ENCODE peak calls at places on chromosomes 12 and 14, in five cellular contexts. One of them, this sample, is unnamed.
A peak's percentile ranks its signal among the peaks of the same experiment; 100 is the strongest.

GRCh38 chr14:88352299-88353097 is 29.4 kb upstream of the KCNK10 start:
- DNase-seq in fibroblast of lung: no peak
- DNase-seq in H9: no peak
- DNase-seq in mesenchymal stem cell: no peak
- DNase-seq in neuronal stem cell: no peak
- DNase-seq in this sample: peak; percentile 22

GRCh38 chr14:92759300-92759678 is 10.9 kb upstream of the LGMN start:
- DNase-seq in fibroblast of lung: no peak
- DNase-seq in H9: peak; percentile 29
- DNase-seq in mesenchymal stem cell: peak; percentile 26
- DNase-seq in neuronal stem cell: no peak
- DNase-seq in this sample: no peak

GRCh38 chr12:109268896-109269295 is 40.2 kb downstream of the FOXN4 start:
- DNase-seq in fibroblast of lung: no peak
- DNase-seq in H9: no peak
- DNase-seq in mesenchymal stem cell: no peak
- DNase-seq in neuronal stem cell: no peak
- DNase-seq in this sample: no peak

GRCh38 chr12:76652402-76652801 is 92.8 kb upstream of the OSBPL8 start:
- DNase-seq in fibroblast of lung: no peak
- DNase-seq in H9: no peak
- DNase-seq in mesenchymal stem cell: no peak
- DNase-seq in neuronal stem cell: no peak
- DNase-seq in this sample: no peak

GRCh38 chr12:50564240-50564947 is 59.6 kb downstream of the DIP2B start:
- DNase-seq in fibroblast of lung: peak; percentile 56
- DNase-seq in H9: no peak
- DNase-seq in mesenchymal stem cell: no peak
- DNase-seq in neuronal stem cell: no peak
- DNase-seq in this sample: no peak

GRCh38 chr12:98698603-98699463 is 53.7 kb downstream of the APAF1 start:
- DNase-seq in fibroblast of lung: peak; percentile 71
- DNase-seq in H9: no peak
- DNase-seq in mesenchymal stem cell: peak; percentile 61
- DNase-seq in neuronal stem cell: peak; percentile 37
- DNase-seq in this sample: peak; percentile 40

GRCh38 chr14:28321475-28322244 is 444.9 kb upstream of the FOXG1 start:
- DNase-seq in fibroblast of lung: no peak
- DNase-seq in H9: no peak
- DNase-seq in mesenchymal stem cell: no peak
- DNase-seq in neuronal stem cell: no peak
- DNase-seq in this sample: peak; percentile 57

GRCh38 chr14:93332032-93332852 is 594 bp downstream of the BTBD7 start:
- DNase-seq in fibroblast of lung: peak; percentile 28
- DNase-seq in H9: no peak
- DNase-seq in mesenchymal stem cell: peak; percentile 68
- DNase-seq in neuronal stem cell: peak; percentile 61
- DNase-seq in this sample: peak; percentile 25

GRCh38 chr14:22814945-22815713 is at the start of gene SLC7A7:
- DNase-seq in fibroblast of lung: peak; percentile 34
- DNase-seq in H9: peak; percentile 38
- DNase-seq in mesenchymal stem cell: peak; percentile 45
- DNase-seq in neuronal stem cell: no peak
- DNase-seq in this sample: no peak

GRCh38 chr14:24992624-24993360 is 57.2 kb downstream of the STXBP6 start:
- DNase-seq in fibroblast of lung: no peak
- DNase-seq in H9: no peak
- DNase-seq in mesenchymal stem cell: no peak
- DNase-seq in neuronal stem cell: no peak
- DNase-seq in this sample: no peak

GRCh38 chr14:77478796-77479195 is 19.8 kb downstream of the ISM2 start:
- DNase-seq in fibroblast of lung: no peak
- DNase-seq in H9: no peak
- DNase-seq in mesenchymal stem cell: no peak
- DNase-seq in neuronal stem cell: no peak
- DNase-seq in this sample: no peak

GRCh38 chr12:42978718-42979117 is 389.2 kb upstream of the PRICKLE1 start:
- DNase-seq in fibroblast of lung: no peak
- DNase-seq in H9: no peak
- DNase-seq in mesenchymal stem cell: no peak
- DNase-seq in neuronal stem cell: no peak
- DNase-seq in this sample: no peak

GRCh38 chr14:92990456-92991430 is 67.8 kb downstream of the CHGA start:
- DNase-seq in fibroblast of lung: no peak
- DNase-seq in H9: no peak
- DNase-seq in mesenchymal stem cell: no peak
- DNase-seq in neuronal stem cell: peak; percentile 6
- DNase-seq in this sample: no peak

GRCh38 chr12:24709201-24709600 is 239.7 kb downstream of the BCAT1 start:
- DNase-seq in fibroblast of lung: peak; percentile 14
- DNase-seq in H9: no peak
- DNase-seq in mesenchymal stem cell: peak; percentile 48
- DNase-seq in neuronal stem cell: no peak
- DNase-seq in this sample: peak; percentile 25

GRCh38 chr12:104986022-104986941 is at the start of gene NOPCHAP1:
- DNase-seq in fibroblast of lung: peak; percentile 78
- DNase-seq in H9: peak; percentile 96
- DNase-seq in mesenchymal stem cell: peak; percentile 91
- DNase-seq in neuronal stem cell: peak; percentile 85
- DNase-seq in this sample: peak; percentile 69

GRCh38 chr12:104263026-104263425 is 40.5 kb upstream of the EID3 start:
- DNase-seq in fibroblast of lung: no peak
- DNase-seq in H9: no peak
- DNase-seq in mesenchymal stem cell: no peak
- DNase-seq in neuronal stem cell: no peak
- DNase-seq in this sample: no peak

GRCh38 chr12:91182664-91183455 is at the start of gene DCN:
- DNase-seq in fibroblast of lung: peak; percentile 82
- DNase-seq in H9: no peak
- DNase-seq in mesenchymal stem cell: no peak
- DNase-seq in neuronal stem cell: no peak
- DNase-seq in this sample: peak; percentile 59

GRCh38 chr12:17361224-17361623 is 728.8 kb downstream of the RERGL start:
- DNase-seq in fibroblast of lung: no peak
- DNase-seq in H9: no peak
- DNase-seq in mesenchymal stem cell: no peak
- DNase-seq in neuronal stem cell: no peak
- DNase-seq in this sample: no peak

GRCh38 chr14:25759251-25759650 is 709.3 kb upstream of the STXBP6 start:
- DNase-seq in fibroblast of lung: no peak
- DNase-seq in H9: no peak
- DNase-seq in mesenchymal stem cell: no peak
- DNase-seq in neuronal stem cell: no peak
- DNase-seq in this sample: no peak

GRCh38 chr14:59483360-59483759 is 848 bp downstream of the L3HYPDH start:
- DNase-seq in fibroblast of lung: peak; percentile 58
- DNase-seq in H9: no peak
- DNase-seq in mesenchymal stem cell: peak; percentile 78
- DNase-seq in neuronal stem cell: no peak
- DNase-seq in this sample: peak; percentile 88

GRCh38 chr12:8609061-8609570 is 3.5 kb downstream of the AICDA start:
- DNase-seq in fibroblast of lung: peak; percentile 60
- DNase-seq in H9: peak; percentile 50
- DNase-seq in mesenchymal stem cell: peak; percentile 47
- DNase-seq in neuronal stem cell: peak; percentile 21
- DNase-seq in this sample: peak; percentile 33

GRCh38 chr14:102539544-102540309 is 30.2 kb upstream of the ANKRD9 start:
- DNase-seq in fibroblast of lung: peak; percentile 76
- DNase-seq in H9: no peak
- DNase-seq in mesenchymal stem cell: no peak
- DNase-seq in neuronal stem cell: no peak
- DNase-seq in this sample: peak; percentile 49

GRCh38 chr12:51318846-51319570 is 5.0 kb downstream of the BIN2 start:
- DNase-seq in fibroblast of lung: no peak
- DNase-seq in H9: no peak
- DNase-seq in mesenchymal stem cell: no peak
- DNase-seq in neuronal stem cell: no peak
- DNase-seq in this sample: no peak

DNA sequence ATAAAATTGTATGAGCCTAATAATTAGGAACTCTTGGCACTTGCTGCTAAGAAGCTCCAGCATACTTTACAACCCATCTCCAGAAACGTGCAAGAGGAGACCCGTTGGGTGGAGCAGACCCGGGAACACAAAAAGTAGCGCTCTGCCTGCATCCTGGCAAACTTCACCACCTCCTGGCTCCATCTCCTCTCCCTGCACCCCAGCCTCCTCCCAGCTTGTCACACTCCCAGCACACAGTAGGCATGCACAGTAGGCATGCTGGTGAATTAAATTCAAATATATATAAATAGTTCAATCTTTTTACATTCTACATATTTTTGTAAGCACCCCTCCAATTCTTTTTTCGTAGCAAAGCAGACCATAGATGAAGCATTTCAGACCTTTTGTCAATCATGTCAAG is 1.2 kb downstream of the VSIG10 start:
- DNase-seq in fibroblast of lung: no peak
- DNase-seq in H9: no peak
- DNase-seq in mesenchymal stem cell: no peak
- DNase-seq in neuronal stem cell: no peak
- DNase-seq in this sample: no peak
- H2AFZ ChIP-seq in fibroblast of lung: no peak overlapping the region
- H2AFZ ChIP-seq in H9: no peak overlapping the region
- H2AFZ ChIP-seq in mesenchymal stem cell: no peak overlapping the region
- H2AFZ ChIP-seq in neuronal stem cell: peak overlapping the region; percentile 99
- H2AFZ ChIP-seq in this sample: no peak overlapping the region

GRCh38 chr14:99185436-99186068 is 86.4 kb downstream of the BCL11B start:
- DNase-seq in fibroblast of lung: no peak
- DNase-seq in H9: no peak
- DNase-seq in mesenchymal stem cell: no peak
- DNase-seq in neuronal stem cell: no peak
- DNase-seq in this sample: no peak

GRCh38 chr14:99188721-99189120 is 83.3 kb downstream of the BCL11B start:
- DNase-seq in fibroblast of lung: no peak
- DNase-seq in H9: peak; percentile 77
- DNase-seq in mesenchymal stem cell: no peak
- DNase-seq in neuronal stem cell: no peak
- DNase-seq in this sample: no peak

GRCh38 chr14:99187858-99188257 is 84.1 kb downstream of the BCL11B start:
- DNase-seq in fibroblast of lung: no peak
- DNase-seq in H9: no peak
- DNase-seq in mesenchymal stem cell: no peak
- DNase-seq in neuronal stem cell: no peak
- DNase-seq in this sample: no peak

GRCh38 chr14:99189201-99189801 is 82.7 kb downstream of the BCL11B start:
- DNase-seq in fibroblast of lung: no peak
- DNase-seq in H9: no peak
- DNase-seq in mesenchymal stem cell: no peak
- DNase-seq in neuronal stem cell: no peak
- DNase-seq in this sample: no peak

GRCh38 chr14:99186956-99187690 is 84.9 kb downstream of the BCL11B start:
- DNase-seq in fibroblast of lung: no peak
- DNase-seq in H9: no peak
- DNase-seq in mesenchymal stem cell: no peak
- DNase-seq in neuronal stem cell: no peak
- DNase-seq in this sample: no peak
- H3K4me1 ChIP-seq in fibroblast of lung: no peaks in the 10 kb centered on the region
- H3K4me1 ChIP-seq in H9: peaks cover 2% of the 10 kb centered on the region
- H3K4me1 ChIP-seq in mesenchymal stem cell: no peaks in the 10 kb centered on the region
- H3K4me1 ChIP-seq in neuronal stem cell: no peaks in the 10 kb centered on the region
- H3K4me1 ChIP-seq in this sample: peaks cover 5% of the 10 kb centered on the region

DNA sequence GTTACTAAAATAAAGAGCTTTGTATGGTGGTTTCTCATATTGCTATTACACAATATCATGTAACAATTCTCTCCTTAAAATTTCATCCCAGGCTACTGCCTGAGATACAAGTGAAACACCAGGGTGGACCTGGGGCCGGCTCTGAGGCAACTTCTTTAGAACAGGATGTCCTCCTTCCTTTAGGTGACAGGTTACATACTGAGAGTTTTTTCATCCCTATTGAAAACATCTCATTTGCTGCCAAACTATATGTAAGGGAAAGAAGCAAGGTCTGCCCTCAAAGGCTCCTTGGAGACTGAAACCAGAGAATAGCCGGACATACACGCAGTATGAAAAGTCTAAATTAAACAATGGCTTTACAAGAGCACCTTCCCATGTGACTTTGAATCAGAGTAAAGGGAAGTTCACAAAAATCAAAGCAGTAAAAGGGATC is 139.9 kb downstream of the DUSP6 start:
- DNase-seq in fibroblast of lung: peak; percentile 37
- DNase-seq in H9: no peak
- DNase-seq in mesenchymal stem cell: no peak
- DNase-seq in neuronal stem cell: no peak
- DNase-seq in this sample: no peak
- H2AFZ ChIP-seq in fibroblast of lung: no peak overlapping the region
- H2AFZ ChIP-seq in H9: no peak overlapping the region
- H2AFZ ChIP-seq in mesenchymal stem cell: no peak overlapping the region
- H2AFZ ChIP-seq in neuronal stem cell: peak overlapping the region; percentile 58
- H2AFZ ChIP-seq in this sample: no peak overlapping the region

DNA sequence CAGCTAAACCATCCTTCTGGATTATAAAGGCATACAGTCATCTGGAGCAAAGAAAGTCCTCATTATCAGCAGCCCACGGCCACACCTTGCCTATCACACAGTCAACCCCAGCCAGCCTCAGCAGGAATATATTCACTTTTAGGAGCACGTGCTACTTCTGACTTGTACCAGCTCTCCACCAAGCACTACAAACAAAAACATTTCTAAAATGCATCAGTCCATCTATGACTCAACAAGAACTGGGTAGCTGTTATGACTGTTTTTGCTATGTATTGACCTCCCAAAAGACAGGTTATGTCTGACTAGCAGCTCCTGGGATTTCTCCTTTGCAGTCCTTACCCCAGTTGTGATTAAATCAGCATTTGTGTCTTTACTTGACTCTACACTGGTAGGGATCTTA is 31.2 kb downstream of the NUAK1 start:
- DNase-seq in fibroblast of lung: no peak
- DNase-seq in H9: no peak
- DNase-seq in mesenchymal stem cell: peak; percentile 60
- DNase-seq in neuronal stem cell: no peak
- DNase-seq in this sample: peak; percentile 79
- H3K4me1 ChIP-seq in fibroblast of lung: peaks cover 9% of the 10 kb centered on the region
- H3K4me1 ChIP-seq in H9: peaks cover 20% of the 10 kb centered on the region
- H3K4me1 ChIP-seq in mesenchymal stem cell: peaks cover 25% of the 10 kb centered on the region
- H3K4me1 ChIP-seq in neuronal stem cell: peaks cover 56% of the 10 kb centered on the region
- H3K4me1 ChIP-seq in this sample: peaks cover 42% of the 10 kb centered on the region

DNA sequence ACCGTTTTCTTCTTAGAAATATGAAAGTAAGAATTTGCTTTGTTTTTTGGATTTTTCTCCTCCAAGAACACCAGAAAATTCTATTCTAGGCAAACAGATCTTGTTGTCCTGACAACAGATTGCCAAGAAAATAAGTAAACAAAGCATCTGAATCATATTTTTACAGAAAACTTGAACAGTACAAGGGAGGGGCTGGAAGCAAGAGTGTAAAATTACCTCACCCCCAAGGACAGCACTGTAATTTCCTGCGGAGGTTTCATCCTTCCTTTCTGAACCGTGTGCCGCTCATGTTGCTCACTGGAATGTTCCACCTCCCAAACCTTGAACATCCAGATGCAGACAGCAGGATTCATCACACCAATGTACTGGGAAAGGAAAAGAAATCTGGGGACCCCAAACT is 5.4 kb upstream of the CAMKK2 start:
- DNase-seq in fibroblast of lung: no peak
- DNase-seq in H9: no peak
- DNase-seq in mesenchymal stem cell: peak; percentile 26
- DNase-seq in neuronal stem cell: no peak
- DNase-seq in this sample: no peak
- H2AFZ ChIP-seq in fibroblast of lung: no peak overlapping the region
- H2AFZ ChIP-seq in H9: no peak overlapping the region
- H2AFZ ChIP-seq in mesenchymal stem cell: no peak overlapping the region
- H2AFZ ChIP-seq in neuronal stem cell: no peak overlapping the region
- H2AFZ ChIP-seq in this sample: no peak overlapping the region

This sample was measured in astrocyte.